ENCODE peak calls at places on chromosomes 13 and 19, in nine cellular contexts. J is A549, F is gastrocnemius medialis, Y is mammary epithelial cell, P is SK-N-SH, D is IMR-90, Z is testis, O is foreskin fibroblast, L is left lung. R is an unnamed sample.

GRCh38 chr13:94825507-94825906 is 113.2 kb upstream of the SOX21 start:
- DNase-seq in D (no peak), O (no peak), P (peak), J (no peak), L (no peak), Z (peak), Y (no peak), F (peak), R (no peak)

GRCh38 chr19:45973564-45974338 is at the start of gene NOVA2:
- DNase-seq in O (peak), F (peak), Y (peak), J (peak), Z (peak), L (peak), P (peak), D (peak), R (peak)

GRCh38 chr13:113090806-113091205 is 14.8 kb upstream of the F7 start:
- DNase-seq in Z (no peak), P (no peak), L (peak), O (no peak), Y (no peak), F (no peak), D (no peak), J (no peak), R (no peak)

GRCh38 chr19:6476155-6476895 is 5.3 kb downstream of the DENND1C start:
- DNase-seq in J (peak), O (peak), Y (peak), Z (peak), L (peak), D (peak), P (peak), F (peak), R (peak)

GRCh38 chr19:51259348-51260245 is 8.7 kb downstream of the SIGLECL1 start:
- DNase-seq in Z (peak), O (peak), F (no peak), D (peak), Y (peak), J (peak), P (peak), L (no peak), R (peak)

GRCh38 chr13:37290691-37291090 is 185.2 kb upstream of the CSNK1A1L start:
- DNase-seq in O (no peak), L (no peak), J (no peak), P (no peak), D (no peak), Z (no peak), F (no peak), Y (no peak), R (no peak)

GRCh38 chr13:20721454-20722357 is 18.2 kb downstream of the IL17D start:
- DNase-seq in P (peak), L (no peak), D (peak), J (no peak), Y (peak), O (peak), F (peak), Z (peak), R (no peak)

GRCh38 chr13:66528139-66528538 is 702.0 kb downstream of the PCDH9 start:
- DNase-seq in O (no peak), J (no peak), F (no peak), Y (no peak), D (no peak), L (no peak), Z (no peak), P (no peak), R (no peak)

GRCh38 chr13:111518161-111518791 is 197.8 kb downstream of the TEX29 start:
- DNase-seq in F (no peak), Y (no peak), L (peak), D (no peak), J (peak), O (no peak), Z (no peak), P (no peak), R (no peak)

GRCh38 chr13:49607761-49608160 is 20.5 kb upstream of the ARL11 start:
- DNase-seq in D (no peak), J (no peak), Z (no peak), P (no peak), F (no peak), O (no peak), Y (no peak), L (no peak), R (no peak)

GRCh38 chr13:42039946-42040729 is 8.3 kb upstream of the DGKH start:
- DNase-seq in O (peak), L (peak), Z (peak), D (peak), F (peak), J (peak), Y (peak), P (peak), R (peak)

GRCh38 chr19:37990362-37990761 is 83.4 kb downstream of the SIPA1L3 start:
- DNase-seq in O (no peak), J (peak), F (no peak), L (no peak), Z (no peak), D (no peak), P (no peak), Y (peak), R (no peak)

GRCh38 chr13:43298799-43299198 is 275.4 kb downstream of the DNAJC15 start:
- DNase-seq in L (no peak), O (no peak), Z (no peak), Y (peak), D (no peak), J (no peak), P (no peak), F (no peak), R (no peak)

GRCh38 chr13:25764378-25764777 is 287.4 kb downstream of the SHISA2 start:
- DNase-seq in Z (no peak), O (no peak), J (no peak), Y (no peak), F (no peak), L (no peak), P (no peak), D (no peak), R (no peak)

GRCh38 chr13:52737900-52738299 is 1.7 kb downstream of the CNMD start:
- DNase-seq in F (no peak), Y (no peak), P (peak), Z (no peak), L (no peak), O (no peak), D (no peak), J (no peak), R (no peak)
- H3K4me3 ChIP-seq in F (no peak), Y (no peak), P (no peak), Z (no peak), L (no peak), O (no peak), D (no peak), J (no peak), R (no peak)

DNA sequence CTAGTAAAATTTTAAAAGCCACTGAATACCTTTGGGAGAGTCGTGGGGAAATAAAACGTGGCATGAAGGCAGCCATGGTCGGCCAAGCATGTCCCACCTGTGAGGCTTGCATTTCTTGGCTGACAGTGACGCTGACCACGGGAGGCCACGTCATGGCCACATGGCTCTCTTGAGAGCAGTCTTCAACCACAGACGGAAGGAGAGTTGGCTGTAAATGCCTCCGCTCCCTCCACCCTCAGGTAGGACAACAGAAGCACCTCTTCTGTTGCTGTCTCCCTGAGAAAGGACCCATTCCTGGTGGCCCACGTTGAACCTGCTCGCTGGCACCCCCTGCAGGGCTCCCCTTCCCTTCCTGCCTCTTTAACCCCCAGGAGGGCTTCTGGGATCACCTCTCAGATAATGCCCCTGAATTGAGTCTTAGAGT is 10.6 kb upstream of the LRRC25 start:
- DNase-seq in L (peak), O (no peak), P (peak), Z (no peak), F (no peak), D (no peak), J (no peak), Y (no peak), R (peak)
- TF ChIP-seq CTCF in L (peak), O (peak), P (peak), Z (no peak), F (peak), D (peak), J (peak), Y (peak), R (peak)

GRCh38 chr13:48004201-48004600 is 3.1 kb upstream of the SUCLA2 start:
- DNase-seq in F (no peak), O (no peak), Z (no peak), L (no peak), D (no peak), Y (no peak), P (no peak), J (no peak), R (no peak)

GRCh38 chr13:47997384-47997783 is 3.7 kb downstream of the SUCLA2 start:
- DNase-seq in F (no peak), O (no peak), L (no peak), Z (no peak), D (no peak), P (no peak), Y (no peak), J (no peak), R (no peak)

GRCh38 chr13:48001127-48001881 is at the start of gene SUCLA2:
- DNase-seq in P (peak), Y (peak), L (peak), O (peak), F (peak), D (peak), Z (peak), J (peak), R (peak)

GRCh38 chr13:48000559-48001126 is 430 bp downstream of the SUCLA2 start:
- DNase-seq in P (no peak), O (peak), Y (peak), L (peak), D (peak), Z (no peak), J (peak), F (peak), R (no peak)

DNA sequence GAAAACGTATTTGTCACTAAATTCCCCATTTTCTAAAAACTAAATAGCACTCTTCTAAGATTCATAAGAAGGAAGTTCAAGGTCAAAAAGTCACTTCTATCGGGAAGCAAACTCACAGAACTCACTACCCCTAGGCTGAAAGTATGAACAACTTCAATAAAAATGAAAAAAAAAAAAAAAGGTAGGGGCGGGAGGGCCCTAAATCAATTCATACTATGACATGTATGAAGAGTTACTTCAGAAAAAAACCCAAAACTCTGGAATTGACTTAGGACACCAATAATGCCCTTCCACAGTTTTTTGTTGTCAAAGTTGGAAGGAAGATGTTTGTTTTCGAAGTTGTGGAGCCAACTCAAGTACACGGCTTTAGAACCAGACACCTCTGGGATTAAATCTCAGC is 1.1 kb downstream of the SUCLA2 start:
- DNase-seq in D (no peak), P (no peak), L (no peak), F (no peak), J (no peak), Y (no peak), O (no peak), Z (no peak), R (no peak)
- H3K4me3 ChIP-seq in D (peak), P (peak), L (peak), F (peak), J (peak), Y (peak), O (peak), Z (peak), R (peak)

GRCh38 chr13:19586904-19587634 is 25.7 kb upstream of the TPTE2 start:
- DNase-seq in L (peak), J (no peak), O (peak), Y (no peak), P (peak), Z (peak), F (no peak), D (peak), R (peak)
- TF ChIP-seq CTCF in L (no peak), J (no peak), O (no peak), Y (no peak), P (no peak), Z (no peak), F (no peak), D (no peak), R (no peak)

DNA sequence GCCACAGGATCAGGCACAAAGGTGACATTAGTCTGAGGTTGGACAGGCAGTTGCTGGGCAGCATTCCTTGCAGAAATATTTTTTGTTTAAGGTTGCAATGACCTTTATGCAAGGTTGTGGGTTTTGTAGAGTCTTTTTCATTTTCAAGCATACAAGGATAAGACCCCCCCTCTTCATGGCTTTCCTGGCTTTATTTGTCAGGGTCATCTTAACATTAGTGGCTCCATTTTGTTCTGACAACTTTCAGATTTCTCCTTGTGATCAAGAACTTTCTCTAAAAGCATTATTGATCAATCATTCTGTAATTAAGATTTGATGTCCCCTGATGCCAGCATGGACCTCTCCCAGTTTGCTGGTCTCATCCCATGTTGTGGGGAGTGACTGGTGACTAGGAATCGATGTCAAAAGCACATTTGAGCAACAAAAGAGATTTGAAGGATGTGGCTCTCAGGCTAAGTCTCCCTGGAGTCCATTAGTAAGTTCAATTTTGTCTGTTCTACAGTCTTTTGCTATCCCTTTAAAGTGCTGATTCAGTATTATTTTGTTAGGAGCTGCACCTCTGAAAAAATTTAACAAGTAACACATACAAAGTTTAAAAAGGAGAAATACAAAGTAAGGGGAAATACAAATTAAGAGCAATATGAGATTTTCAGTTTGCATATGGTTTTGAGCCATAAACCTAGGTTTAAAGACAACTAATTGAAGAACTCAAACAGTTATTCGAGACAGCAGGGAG is 5.3 kb downstream of the CARD8 start:
- DNase-seq in O (no peak), Y (no peak), Z (no peak), P (no peak), J (no peak), L (no peak), D (no peak), F (no peak), R (no peak)
- H3K4me3 ChIP-seq in O (no peak), Y (no peak), Z (no peak), P (no peak), J (no peak), L (no peak), D (no peak), F (no peak), R (no peak)

DNA sequence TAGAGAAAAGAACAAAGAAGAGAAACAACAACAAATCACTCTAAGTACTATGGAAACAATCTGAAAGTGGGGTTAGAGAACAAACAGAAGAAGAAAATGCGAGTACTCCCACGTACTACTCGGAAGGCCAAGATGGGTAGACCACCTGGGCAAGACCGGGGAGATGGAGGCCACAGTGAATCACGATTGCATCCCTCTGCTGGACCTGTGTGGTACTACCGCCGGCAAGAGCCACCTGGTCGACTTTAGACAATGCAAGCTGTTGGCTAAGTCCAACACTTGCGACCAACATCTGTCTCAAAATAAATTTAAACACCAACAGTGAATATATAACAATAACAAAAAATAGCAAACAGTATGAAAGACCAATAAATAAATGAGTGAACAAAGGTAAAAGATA is 45.5 kb upstream of the ZNF91 start:
- DNase-seq in F (no peak), D (no peak), Y (no peak), Z (peak), O (no peak), L (no peak), P (peak), J (peak), R (peak)
- TF ChIP-seq CTCF in F (no peak), D (no peak), Y (peak), Z (no peak), O (peak), L (no peak), P (peak), J (no peak), R (peak)

GRCh38 chr19:2048104-2048958 is 2.7 kb downstream of the MKNK2 start:
- DNase-seq in L (no peak), Y (no peak), O (no peak), D (no peak), J (no peak), Z (no peak), P (no peak), F (peak), R (peak)
- H3K4me3 ChIP-seq in L (peak), Y (peak), O (peak), D (no peak), J (peak), Z (no peak), P (peak), F (peak), R (peak)